ENCODE peak calls at places on chromosomes 5 and 9, in seven cellular contexts. A, U, D, F, J, X and O are unnamed samples.

GRCh38 chr9:72907421-72907820 is 45.4 kb downstream of the ALDH1A1 start:
- DNase-seq in A (no peak), U (no peak), D (no peak), F (no peak), J (no peak), X (no peak), O (no peak)

GRCh38 chr5:38257236-38258036 is 923 bp upstream of the EGFLAM start:
- DNase-seq in A (no peak), U (no peak), D (peak), F (no peak), J (no peak), X (no peak), O (no peak)

GRCh38 chr9:123567013-123567412 is 211.0 kb downstream of the CRB2 start:
- DNase-seq in A (no peak), U (no peak), D (no peak), F (no peak), J (no peak), X (no peak), O (no peak)

GRCh38 chr9:87149794-87150193 is 202.5 kb upstream of the GAS1 start:
- DNase-seq in A (no peak), U (no peak), D (no peak), F (peak), J (no peak), X (no peak), O (no peak)

GRCh38 chr9:83965350-83966208 is 14.4 kb downstream of the HNRNPK start:
- DNase-seq in A (no peak), U (no peak), D (no peak), F (peak), J (peak), X (no peak), O (peak)

GRCh38 chr9:90860382-90860781 is 58.8 kb downstream of the SYK start:
- DNase-seq in A (no peak), U (no peak), D (no peak), F (no peak), J (no peak), X (no peak), O (no peak)

GRCh38 chr9:134960701-134961181 is 43.0 kb upstream of the FCN1 start:
- DNase-seq in A (no peak), U (no peak), D (no peak), F (no peak), J (no peak), X (no peak), O (no peak)

GRCh38 chr5:53291528-53291927 is 182.0 kb upstream of the MOCS2 start:
- DNase-seq in A (no peak), U (no peak), D (no peak), F (no peak), J (no peak), X (no peak), O (no peak)

GRCh38 chr5:72366324-72366976 is 46.3 kb downstream of the PTCD2 start:
- DNase-seq in A (no peak), U (peak), D (no peak), F (peak), J (peak), X (peak), O (peak)

GRCh38 chr5:74579215-74579614 is 61.3 kb downstream of the ENC1 start:
- DNase-seq in A (peak), U (peak), D (no peak), F (no peak), J (peak), X (no peak), O (no peak)

GRCh38 chr5:133985540-133986180 is 17.2 kb upstream of the C5orf15 start:
- DNase-seq in A (no peak), U (no peak), D (no peak), F (no peak), J (no peak), X (no peak), O (no peak)

GRCh38 chr9:74379718-74380117 is 117.4 kb upstream of the RORB start:
- DNase-seq in A (peak), U (no peak), D (peak), F (no peak), J (peak), X (peak), O (peak)

GRCh38 chr5:76715734-76716455 is at the start of gene F2R:
- DNase-seq in A (peak), U (peak), D (peak), F (peak), J (peak), X (no peak), O (peak)

GRCh38 chr5:68953885-68954617 is 139.8 kb upstream of the SLC30A5 start:
- DNase-seq in A (no peak), U (no peak), D (no peak), F (peak), J (no peak), X (no peak), O (no peak)

GRCh38 chr9:127838375-127839078 is 15.9 kb downstream of the ENG start:
- DNase-seq in A (no peak), U (no peak), D (no peak), F (peak), J (peak), X (no peak), O (peak)

GRCh38 chr5:59685806-59686205 is 207.7 kb downstream of the PDE4D start:
- DNase-seq in A (no peak), U (no peak), D (no peak), F (no peak), J (no peak), X (no peak), O (no peak)

GRCh38 chr9:134839441-134840125 is 41.0 kb upstream of the FCN2 start:
- DNase-seq in A (no peak), U (no peak), D (peak), F (no peak), J (no peak), X (no peak), O (no peak)

GRCh38 chr9:76827286-76828080 is 63.2 kb downstream of the PCA3 start:
- DNase-seq in A (no peak), U (no peak), D (no peak), F (no peak), J (no peak), X (no peak), O (no peak)

GRCh38 chr9:90789408-90789807 is 12.2 kb upstream of the SYK start:
- DNase-seq in A (no peak), U (no peak), D (no peak), F (no peak), J (no peak), X (no peak), O (no peak)

GRCh38 chr9:112717669-112718331 is at the start of gene INIP:
- DNase-seq in A (peak), U (peak), D (peak), F (peak), J (peak), X (peak), O (peak)

GRCh38 chr5:77797133-77797532 is 21.0 kb upstream of the TBCA start:
- DNase-seq in A (no peak), U (no peak), D (no peak), F (no peak), J (no peak), X (no peak), O (no peak)

GRCh38 chr9:129464972-129465833 is 155.7 kb downstream of the C9orf50 start:
- DNase-seq in A (no peak), U (peak), D (no peak), F (peak), J (peak), X (no peak), O (no peak)

GRCh38 chr5:120405291-120405864 is 58.7 kb upstream of the PRR16 start:
- DNase-seq in A (no peak), U (no peak), D (no peak), F (peak), J (peak), X (no peak), O (no peak)

GRCh38 chr9:34651286-34651685 is 699 bp upstream of the IL11RA start:
- DNase-seq in A (no peak), U (no peak), D (no peak), F (peak), J (no peak), X (no peak), O (no peak)

GRCh38 chr5:176741566-176742211 is 68.7 kb upstream of the UNC5A start:
- DNase-seq in A (no peak), U (no peak), D (peak), F (no peak), J (no peak), X (no peak), O (no peak)

GRCh38 chr5:5141625-5142527 is 1.7 kb downstream of the ADAMTS16 start:
- DNase-seq in A (peak), U (peak), D (no peak), F (peak), J (peak), X (peak), O (no peak)

GRCh38 chr5:88861213-88861612 is 21.8 kb downstream of the MEF2C start:
- DNase-seq in A (no peak), U (no peak), D (no peak), F (no peak), J (no peak), X (no peak), O (no peak)

GRCh38 chr9:109652112-109652511 is 127.9 kb upstream of the PALM2AKAP2 start:
- DNase-seq in A (no peak), U (no peak), D (no peak), F (peak), J (peak), X (no peak), O (no peak)

GRCh38 chr9:133657120-133657661 is 21.0 kb downstream of the DBH start:
- DNase-seq in A (no peak), U (no peak), D (no peak), F (no peak), J (no peak), X (peak), O (no peak)

GRCh38 chr5:80182802-80183645 is 72.8 kb downstream of the SERINC5 start:
- DNase-seq in A (peak), U (no peak), D (no peak), F (no peak), J (no peak), X (no peak), O (peak)

GRCh38 chr5:37736397-37736796 is 103.4 kb downstream of the GDNF start:
- DNase-seq in A (no peak), U (no peak), D (no peak), F (no peak), J (no peak), X (no peak), O (no peak)

GRCh38 chr5:124572973-124573372 is 173.5 kb downstream of the ZNF608 start:
- DNase-seq in A (no peak), U (no peak), D (no peak), F (no peak), J (no peak), X (no peak), O (no peak)

GRCh38 chr5:87339986-87340385 is 72.3 kb downstream of the RASA1 start:
- DNase-seq in A (no peak), U (no peak), D (no peak), F (peak), J (no peak), X (no peak), O (no peak)

GRCh38 chr9:93679536-93680444 is 103.4 kb downstream of the PHF2 start:
- DNase-seq in A (peak), U (no peak), D (peak), F (no peak), J (no peak), X (no peak), O (no peak)

GRCh38 chr9:115591584-115591984 is 473.6 kb upstream of the TNC start:
- DNase-seq in A (no peak), U (no peak), D (peak), F (peak), J (peak), X (peak), O (peak)

GRCh38 chr9:35680331-35681105 is 6.8 kb downstream of the CA9 start:
- DNase-seq in A (no peak), U (no peak), D (no peak), F (peak), J (no peak), X (no peak), O (no peak)

GRCh38 chr5:547086-547924 is 23.1 kb upstream of the SLC9A3 start:
- DNase-seq in A (no peak), U (no peak), D (no peak), F (no peak), J (no peak), X (no peak), O (no peak)